ENCODE peak calls at places on chromosomes 12 and 14, in ten cellular contexts. C is LoVo; E is neuronal stem cell; U is NCI-H2081; H is stimulated activated CD8-positive, alpha-beta memory T cell treated with anti-CD3 and anti-CD28 coated beads, Interleukin-7, amount 100 ng/mL, for 1 hour; G is HEK293T; X is NCI-H1436; O is AG09309; Q is RCC 7860; K is A549. Y is an unnamed sample.

GRCh38 chr12:21650997-21651396 is 6.6 kb downstream of the LDHB start:
- DNase-seq in C (no peak), E (no peak), U (no peak), H (no peak), G (no peak), X (no peak), O (no peak), Q (no peak), K (no peak), Y (no peak)

GRCh38 chr14:34098045-34098984 is 147.4 kb upstream of the EGLN3 start:
- DNase-seq in C (peak; percentile 12), E (no peak), U (no peak), H (no peak), G (peak; percentile 41), X (no peak), O (no peak), Q (peak; percentile 16), K (peak; percentile 49), Y (no peak)

GRCh38 chr14:92105073-92105844 is 1.1 kb downstream of the ATXN3 start:
- DNase-seq in C (no peak), E (no peak), U (no peak), H (no peak), G (no peak), X (no peak), O (no peak), Q (no peak), K (no peak), Y (no peak)

GRCh38 chr12:14774944-14775651 is 28.2 kb downstream of the WBP11 start:
- DNase-seq in C (peak; percentile 68), E (no peak), U (no peak), H (no peak), G (no peak), X (no peak), O (peak; percentile 45), Q (no peak), K (peak; percentile 36), Y (no peak)

GRCh38 chr14:64294672-64295413 is 672 bp upstream of the ESR2 start:
- DNase-seq in C (peak; percentile 31), E (peak; percentile 48), U (peak; percentile 79), H (peak; percentile 71), G (peak; percentile 81), X (peak; percentile 25), O (no peak), Q (no peak), K (peak; percentile 68), Y (peak; percentile 73)

GRCh38 chr12:45522227-45522626 is 207.3 kb upstream of the ARID2 start:
- DNase-seq in C (no peak), E (no peak), U (no peak), H (no peak), G (no peak), X (no peak), O (no peak), Q (no peak), K (no peak), Y (no peak)

GRCh38 chr12:104671407-104672095 is 214.8 kb downstream of the CHST11 start:
- DNase-seq in C (peak; percentile 100), E (no peak), U (no peak), H (peak; percentile 47), G (no peak), X (no peak), O (peak; percentile 89), Q (peak; percentile 98), K (peak; percentile 99), Y (peak; percentile 41)

GRCh38 chr14:61562321-61563161 is 132.8 kb upstream of the HIF1A start:
- DNase-seq in C (peak; percentile 44), E (no peak), U (no peak), H (no peak), G (no peak), X (no peak), O (peak; percentile 99), Q (peak; percentile 97), K (peak; percentile 93), Y (no peak)

GRCh38 chr14:70654609-70655008 is 12.9 kb downstream of the TTC9 start:
- DNase-seq in C (no peak), E (no peak), U (no peak), H (no peak), G (no peak), X (no peak), O (no peak), Q (no peak), K (no peak), Y (peak; percentile 5)

GRCh38 chr12:99759467-99759866 is 111.9 kb downstream of the GARIN6 start:
- DNase-seq in C (no peak), E (no peak), U (no peak), H (no peak), G (no peak), X (no peak), O (no peak), Q (no peak), K (no peak), Y (no peak)

GRCh38 chr12:30847259-30847658 is 79.3 kb upstream of the TSPAN11 start:
- DNase-seq in C (peak; percentile 82), E (peak; percentile 48), U (peak; percentile 49), H (no peak), G (no peak), X (peak; percentile 61), O (peak; percentile 40), Q (peak; percentile 53), K (peak; percentile 81), Y (no peak)

GRCh38 chr14:74954947-74955228 is 509 bp downstream of the PGF start:
- DNase-seq in C (no peak), E (no peak), U (no peak), H (no peak), G (no peak), X (no peak), O (no peak), Q (no peak), K (no peak), Y (no peak)

GRCh38 chr12:71865166-71865713 is 25.7 kb downstream of the TBC1D15 start:
- DNase-seq in C (no peak), E (no peak), U (no peak), H (no peak), G (no peak), X (no peak), O (peak; percentile 83), Q (peak; percentile 31), K (peak; percentile 10), Y (no peak)

GRCh38 chr14:73503648-73504047 is 12.9 kb downstream of the RIOX1 start:
- DNase-seq in C (no peak), E (no peak), U (no peak), H (no peak), G (no peak), X (no peak), O (peak; percentile 34), Q (no peak), K (no peak), Y (no peak)

GRCh38 chr14:96917442-96917963 is 120.3 kb downstream of the VRK1 start:
- DNase-seq in C (no peak), E (no peak), U (no peak), H (no peak), G (no peak), X (no peak), O (no peak), Q (no peak), K (no peak), Y (no peak)

GRCh38 chr12:70290126-70290525 is 46.9 kb downstream of the CNOT2 start:
- DNase-seq in C (no peak), E (no peak), U (no peak), H (no peak), G (no peak), X (no peak), O (no peak), Q (no peak), K (no peak), Y (no peak)

GRCh38 chr12:132161046-132161781 is 17.0 kb downstream of the NOC4L start:
- DNase-seq in C (no peak), E (no peak), U (no peak), H (no peak), G (no peak), X (no peak), O (no peak), Q (no peak), K (peak; percentile 78), Y (no peak)

GRCh38 chr12:96077081-96077480 is 41.7 kb upstream of the LTA4H start:
- DNase-seq in C (no peak), E (no peak), U (no peak), H (no peak), G (no peak), X (no peak), O (no peak), Q (no peak), K (no peak), Y (no peak)